ENCODE peak calls at places on chromosomes 4 and X, in nine cellular contexts. T, K, D, L, N, I, F, E and Y are unnamed samples.

GRCh38 chr4:102678695-102679335 is 82.0 kb downstream of the MANBA start:
- DNase-seq in N (no peak), E (no peak), F (no peak), L (no peak), K (no peak), D (no peak), I (no peak), T (no peak), Y (peak)

GRCh38 chr4:26964512-26964911 is 103.9 kb downstream of the STIM2 start:
- DNase-seq in F (no peak), L (no peak), E (no peak), D (no peak), I (no peak), K (no peak), T (no peak), N (peak), Y (no peak)

GRCh38 chr4:82017680-82018079 is 356.1 kb downstream of the HNRNPD start:
- DNase-seq in I (no peak), D (no peak), T (peak), K (no peak), F (peak), L (no peak), N (no peak), E (no peak), Y (no peak)

GRCh38 chr4:20273793-20274192 is 22.1 kb downstream of the SLIT2 start:
- DNase-seq in L (no peak), K (no peak), E (no peak), F (peak), N (no peak), I (no peak), T (no peak), D (no peak), Y (no peak)

GRCh38 chr4:5784960-5785611 is 74.1 kb downstream of the EVC start:
- DNase-seq in K (no peak), N (no peak), F (no peak), T (no peak), E (no peak), L (no peak), I (no peak), D (no peak), Y (no peak)

GRCh38 chr4:10457255-10457801 is at the start of gene ZNF518B:
- DNase-seq in I (peak), E (peak), L (peak), K (no peak), N (peak), D (no peak), F (peak), T (peak), Y (peak)

GRCh38 chr4:4457803-4458550 is 71.1 kb downstream of the NSG1 start:
- DNase-seq in F (peak), N (peak), I (no peak), T (no peak), L (no peak), E (no peak), K (no peak), D (no peak), Y (no peak)

GRCh38 chr4:128228021-128228571 is 59.5 kb downstream of the PGRMC2 start:
- DNase-seq in D (no peak), I (no peak), T (no peak), E (peak), N (no peak), F (peak), L (peak), K (no peak), Y (peak)

GRCh38 chr4:112340048-112340447 is 42.9 kb downstream of the ALPK1 start:
- DNase-seq in I (no peak), K (no peak), L (no peak), D (no peak), T (no peak), F (no peak), E (no peak), N (no peak), Y (no peak)

GRCh38 chr4:176205299-176205698 is 9.9 kb upstream of the SPATA4 start:
- DNase-seq in F (no peak), L (no peak), T (no peak), I (no peak), K (no peak), N (no peak), D (no peak), E (no peak), Y (no peak)

GRCh38 chr4:83096397-83096796 is 18.1 kb downstream of the PLAC8 start:
- DNase-seq in N (no peak), L (no peak), K (no peak), D (no peak), I (no peak), T (no peak), E (no peak), F (no peak), Y (no peak)

GRCh38 chr4:56197387-56197786 is 189.9 kb downstream of the AASDH start:
- DNase-seq in T (no peak), F (peak), I (no peak), K (no peak), E (no peak), D (no peak), L (no peak), N (no peak), Y (no peak)

GRCh38 chrX:1316527-1316926 is 20.1 kb upstream of the IL3RA start:
- DNase-seq in I (peak), E (no peak), F (no peak), D (no peak), K (no peak), N (no peak), T (no peak), L (peak), Y (peak)

GRCh38 chr4:55485821-55486220 is 60.9 kb downstream of the CLOCK start:
- DNase-seq in N (no peak), K (no peak), T (no peak), D (no peak), I (no peak), F (peak), E (no peak), L (no peak), Y (no peak)

GRCh38 chr4:912548-913279 is 19.4 kb downstream of the GAK start:
- DNase-seq in N (no peak), E (peak), F (no peak), D (no peak), T (no peak), L (no peak), I (no peak), K (no peak), Y (no peak)

GRCh38 chr4:162239992-162240769 is 76.4 kb upstream of the FSTL5 start:
- DNase-seq in K (no peak), E (no peak), N (no peak), F (no peak), T (no peak), I (no peak), D (no peak), L (no peak), Y (no peak)

GRCh38 chrX:69153060-69153730 is 12.1 kb downstream of the PJA1 start:
- DNase-seq in L (no peak), K (peak), T (no peak), I (no peak), N (peak), F (peak), D (peak), E (no peak), Y (peak)

GRCh38 chrX:112818114-112819012 is 22.3 kb downstream of the AMOT start:
- DNase-seq in D (no peak), F (no peak), N (no peak), L (no peak), E (no peak), I (no peak), K (no peak), T (no peak), Y (no peak)

GRCh38 chr4:151304755-151305154 is 20.6 kb downstream of the SH3D19 start:
- DNase-seq in I (no peak), D (no peak), N (no peak), F (no peak), T (no peak), K (no peak), E (peak), L (no peak), Y (peak)

GRCh38 chr4:56206258-56206657 is 181.0 kb downstream of the AASDH start:
- DNase-seq in I (no peak), L (no peak), T (no peak), D (no peak), N (no peak), F (no peak), E (no peak), K (no peak), Y (no peak)

GRCh38 chrX:155068165-155068564 is 2.8 kb downstream of the CMC4 start:
- DNase-seq in I (no peak), L (no peak), N (peak), F (peak), T (peak), K (no peak), D (no peak), E (no peak), Y (no peak)